ENCODE peak calls at places on chromosomes 6 and 20, in five cellular contexts. A is stomach, F is Peyer's patch, B is right lobe of liver, P is body of pancreas. L is an unnamed sample.

GRCh38 chr6:111718326-111718725 is 112.6 kb upstream of the TRAF3IP2 start:
- DNase-seq in A (no peak), F (no peak), B (no peak), P (no peak), L (no peak)

GRCh38 chr20:61911824-61912223 is 153.9 kb downstream of the TAF4 start:
- DNase-seq in A (no peak), F (no peak), B (no peak), P (no peak), L (no peak)

GRCh38 chr20:53672484-53673129 is 79.0 kb upstream of the ZNF217 start:
- DNase-seq in A (no peak), F (no peak), B (no peak), P (no peak), L (no peak)

GRCh38 chr6:157533397-157533814 is 152.4 kb downstream of the ZDHHC14 start:
- DNase-seq in A (no peak), F (no peak), B (no peak), P (no peak), L (no peak)

GRCh38 chr6:161838306-161839035 is 564.6 kb upstream of the AGPAT4 start:
- DNase-seq in A (peak; percentile 42), F (no peak), B (no peak), P (no peak), L (no peak)

GRCh38 chr6:139762587-139763031 is 388.2 kb upstream of the CITED2 start:
- DNase-seq in A (no peak), F (no peak), B (no peak), P (peak; percentile 39), L (no peak)

GRCh38 chr20:19978511-19979210 is 38.5 kb upstream of the NAA20 start:
- DNase-seq in A (no peak), F (no peak), B (no peak), P (no peak), L (no peak)

GRCh38 chr6:145453376-145453775 is 281.9 kb downstream of the EPM2A start:
- DNase-seq in A (no peak), F (no peak), B (no peak), P (no peak), L (no peak)

GRCh38 chr6:41546475-41546865 is 289 bp downstream of the FOXP4 start:
- DNase-seq in A (no peak), F (no peak), B (no peak), P (no peak), L (no peak)

GRCh38 chr6:37547564-37548061 is 47.9 kb upstream of the CCDC167 start:
- DNase-seq in A (no peak), F (peak; percentile 50), B (peak; percentile 55), P (no peak), L (no peak)

GRCh38 chr20:63741676-63742380 is 2.3 kb downstream of the SLC2A4RG start:
- DNase-seq in A (no peak), F (no peak), B (no peak), P (no peak), L (no peak)

GRCh38 chr6:52718535-52718934 is 44.7 kb downstream of the GSTA2 start:
- DNase-seq in A (no peak), F (no peak), B (no peak), P (no peak), L (no peak)

GRCh38 chr20:23167436-23167835 is 81.3 kb upstream of the CD93 start:
- DNase-seq in A (no peak), F (no peak), B (no peak), P (no peak), L (no peak)

GRCh38 chr6:49556429-49556837 is 6.0 kb downstream of the C6orf141 start:
- DNase-seq in A (no peak), F (no peak), B (no peak), P (peak; percentile 87), L (no peak)

GRCh38 chr6:158707120-158707519 is 57.3 kb downstream of the SYTL3 start:
- DNase-seq in A (peak; percentile 61), F (peak; percentile 15), B (no peak), P (no peak), L (no peak)

GRCh38 chr20:8244637-8245036 is 112.6 kb downstream of the PLCB1 start:
- DNase-seq in A (no peak), F (no peak), B (no peak), P (peak; percentile 59), L (peak; percentile 79)

GRCh38 chr6:75296811-75297779 is 12.5 kb upstream of the TMEM30A start:
- DNase-seq in A (no peak), F (no peak), B (no peak), P (no peak), L (no peak)

GRCh38 chr6:134470090-134470975 is 152.4 kb upstream of the SGK1 start:
- DNase-seq in A (no peak), F (no peak), B (no peak), P (no peak), L (no peak)

GRCh38 chr6:52049252-52050050 is 38.0 kb downstream of the PKHD1 start:
- DNase-seq in A (no peak), F (no peak), B (no peak), P (no peak), L (no peak)

GRCh38 chr6:134414793-134415192 is 96.9 kb upstream of the SGK1 start:
- DNase-seq in A (no peak), F (no peak), B (no peak), P (no peak), L (no peak)

DNA sequence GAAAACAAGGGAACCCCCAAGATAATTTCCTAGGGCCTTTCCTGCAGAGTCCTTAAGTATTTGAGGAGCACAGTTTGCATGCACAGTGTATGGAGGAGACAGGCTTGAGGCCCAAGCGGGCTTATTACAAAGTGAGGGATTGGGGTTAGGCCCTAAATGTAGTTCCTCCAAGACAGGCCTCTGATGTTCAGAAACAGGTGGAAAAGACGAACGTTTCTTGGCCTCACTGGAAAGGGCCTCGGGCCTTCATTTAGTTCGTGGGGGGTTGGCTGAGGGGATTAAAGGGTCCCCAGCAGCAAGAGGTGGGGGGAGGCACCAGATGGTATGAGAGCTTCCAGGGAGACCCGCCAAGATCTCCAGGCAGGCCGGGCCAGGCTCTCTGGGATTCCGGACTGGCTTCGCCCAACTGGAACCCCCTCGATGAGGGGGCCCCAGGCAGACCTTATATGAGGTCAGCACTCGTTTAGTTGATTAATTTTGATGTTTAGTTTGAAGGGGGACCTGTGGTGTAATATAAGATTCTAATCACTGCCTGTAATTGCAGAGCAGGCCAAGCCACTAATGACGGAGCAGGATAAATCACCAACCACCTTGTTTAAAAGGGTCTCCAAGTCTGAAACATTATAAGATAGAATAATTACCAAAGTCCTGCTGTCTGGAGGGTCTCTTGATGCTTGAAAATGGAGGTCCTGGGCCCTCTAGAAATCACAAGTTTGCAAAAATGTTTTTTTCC is 2.0 kb downstream of the HMGA1 start:
- DNase-seq in A (no peak), F (peak; percentile 5), B (peak; percentile 40), P (no peak), L (no peak)
- H3K27ac ChIP-seq in A (peak overlapping the region; percentile 85), F (peak overlapping the region; percentile 74), B (no peak overlapping the region), P (no peak overlapping the region), L (peak overlapping the region; percentile 84)

DNA sequence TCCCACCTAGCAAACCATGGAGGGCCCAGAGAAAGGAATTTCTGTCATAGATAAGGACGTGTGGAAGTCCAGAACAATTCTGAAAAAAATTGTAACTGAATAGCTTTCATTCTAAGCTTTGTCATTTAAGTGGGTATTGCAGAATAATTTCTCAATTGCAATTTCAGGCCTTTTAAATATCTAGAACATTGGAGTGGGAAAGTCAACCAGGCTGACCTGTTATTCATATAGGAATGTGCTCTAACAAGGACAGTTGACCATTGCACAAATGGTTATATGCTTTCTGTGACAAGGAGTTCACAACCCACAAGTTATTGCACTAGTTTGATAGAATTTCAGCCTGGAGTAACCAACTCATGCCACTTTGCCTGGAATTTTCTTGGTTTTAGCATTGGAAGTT is 53.4 kb upstream of the OLIG3 start:
- DNase-seq in A (no peak), F (no peak), B (no peak), P (no peak), L (no peak)
- H3K4me3 ChIP-seq in A (no peak overlapping the region), F (no peak overlapping the region), B (no peak overlapping the region), P (no peak overlapping the region), L (no peak overlapping the region)

DNA sequence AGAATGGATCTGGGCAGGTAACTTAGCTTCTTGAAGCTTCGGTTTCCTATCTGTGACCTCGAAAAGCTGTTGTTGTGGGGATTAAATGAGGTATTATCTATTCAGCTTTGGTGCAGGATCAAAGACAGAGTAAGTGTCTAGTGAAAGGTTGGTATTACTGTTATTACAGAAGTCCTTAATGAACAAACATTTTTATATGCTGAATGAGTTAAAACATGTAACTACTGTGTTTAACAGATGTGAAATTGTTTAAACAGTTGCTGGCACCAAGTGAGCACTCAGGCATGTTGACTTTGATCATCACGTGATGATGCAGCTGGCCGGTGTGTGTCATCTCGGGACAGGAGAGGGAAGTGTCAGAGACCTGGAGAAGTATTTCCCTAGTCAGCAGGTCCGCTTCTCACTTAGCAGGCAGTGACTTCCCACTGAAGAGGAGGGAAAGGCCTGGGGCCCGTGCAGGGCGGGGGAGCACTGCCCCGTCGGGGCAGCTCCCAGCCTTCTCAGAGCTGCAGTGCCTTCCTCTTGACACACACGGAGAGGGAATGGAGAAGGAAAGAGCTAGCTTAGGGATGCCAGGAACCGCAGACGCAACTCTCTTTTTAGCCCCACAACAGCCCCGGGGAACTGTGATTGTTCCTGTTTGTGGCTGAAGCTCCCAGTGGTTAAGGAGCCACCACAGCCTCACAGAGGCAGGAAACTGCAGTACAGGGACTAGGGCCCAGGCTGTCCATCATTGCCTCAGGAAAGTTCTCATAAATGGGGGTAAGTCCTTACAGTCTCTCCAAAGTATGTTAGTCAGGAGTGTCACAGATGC is 18.0 kb downstream of the TUBB2A start:
- DNase-seq in A (peak; percentile 64), F (peak; percentile 51), B (peak; percentile 91), P (peak; percentile 91), L (peak; percentile 45)
- TF ChIP-seq POLR2A in A (no peak), F (peak; percentile 39), B (peak; percentile 32), P (peak; percentile 45), L (no peak)

DNA sequence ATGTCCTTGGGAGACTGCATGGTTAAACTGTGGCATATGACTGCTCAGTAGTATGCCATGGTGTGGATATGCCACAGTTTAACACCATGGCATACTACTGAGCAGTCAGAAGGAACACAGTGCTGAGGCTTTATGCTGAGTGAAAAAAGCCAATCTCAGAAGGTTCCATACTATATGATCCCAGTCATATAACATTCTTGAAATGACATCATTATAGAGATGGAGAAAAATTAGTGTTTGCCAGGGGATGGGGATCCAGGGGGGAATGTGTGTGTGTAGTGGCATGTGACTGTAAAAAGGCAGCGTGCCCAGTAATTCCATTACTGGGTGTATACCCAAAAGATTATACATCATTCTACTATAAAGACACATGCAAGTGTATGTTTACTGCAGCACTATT is 85.8 kb downstream of the FOXF2 start:
- DNase-seq in A (no peak), F (no peak), B (no peak), P (no peak), L (no peak)
- H3K27ac ChIP-seq in A (no peak overlapping the region), F (no peak overlapping the region), B (no peak overlapping the region), P (no peak overlapping the region), L (no peak overlapping the region)

GRCh38 chr6:67231092-67231491 is 1404.0 kb upstream of the ADGRB3 start:
- DNase-seq in A (no peak), F (no peak), B (no peak), P (no peak), L (no peak)
- H3K4me3 ChIP-seq in A (no peak overlapping the region), F (no peak overlapping the region), B (no peak overlapping the region), P (no peak overlapping the region), L (no peak overlapping the region)